ENCODE peak calls at places on chromosomes 7 and 10, in nine cellular contexts. D, S, V, O, B, H, R, U and X are unnamed samples. For H3K36me3 and H3K4me1, the result is how much of the 10 kb centered on the place peaks cover.

GRCh38 chr7:19442016-19442785 is 266.6 kb downstream of the POLR1F start:
- DNase-seq in D (no peak), S (no peak), V (peak), O (no peak), B (no peak), H (no peak), R (no peak), U (no peak), X (no peak)

GRCh38 chr10:62456611-62457101 is 82.5 kb downstream of the ZNF365 start:
- DNase-seq in D (no peak), S (no peak), V (no peak), O (peak), B (no peak), H (no peak), R (no peak), U (no peak), X (no peak)

GRCh38 chr10:18087398-18087797 is 52.8 kb upstream of the CACNB2 start:
- DNase-seq in D (no peak), S (no peak), V (no peak), O (peak), B (no peak), H (peak), R (no peak), U (peak), X (no peak)

GRCh38 chr7:67392596-67393438 is 396.2 kb downstream of the TYW1 start:
- DNase-seq in D (no peak), S (no peak), V (no peak), O (no peak), B (no peak), H (no peak), R (no peak), U (no peak), X (no peak)

GRCh38 chr10:16788125-16788524 is 29.1 kb downstream of the RSU1 start:
- DNase-seq in D (no peak), S (no peak), V (no peak), O (no peak), B (no peak), H (no peak), R (no peak), U (no peak), X (peak)

GRCh38 chr7:142628945-142629344 is 120.3 kb upstream of the PRSS1 start:
- DNase-seq in D (no peak), S (no peak), V (no peak), O (no peak), B (no peak), H (no peak), R (no peak), U (no peak), X (no peak)

GRCh38 chr10:109668137-109668536 is 255.2 kb downstream of the XPNPEP1 start:
- DNase-seq in D (no peak), S (no peak), V (no peak), O (no peak), B (no peak), H (no peak), R (no peak), U (no peak), X (no peak)

GRCh38 chr10:86066696-86067095 is 299.9 kb downstream of the GRID1 start:
- DNase-seq in D (no peak), S (peak), V (no peak), O (no peak), B (no peak), H (no peak), R (no peak), U (no peak), X (no peak)

GRCh38 chr7:2757361-2757903 is 69.4 kb downstream of the AMZ1 start:
- DNase-seq in D (peak), S (no peak), V (peak), O (peak), B (no peak), H (peak), R (no peak), U (peak), X (no peak)

GRCh38 chr10:4383683-4384082 is 442.3 kb upstream of the AKR1E2 start:
- DNase-seq in D (no peak), S (no peak), V (no peak), O (no peak), B (no peak), H (no peak), R (no peak), U (no peak), X (no peak)

GRCh38 chr7:150943453-150943814 is 34.7 kb downstream of the KCNH2 start:
- DNase-seq in D (no peak), S (peak), V (no peak), O (no peak), B (no peak), H (no peak), R (no peak), U (no peak), X (no peak)
- H3K27ac ChIP-seq in D (peak), S (no peak), V (no peak), O (no peak), B (no peak), H (no peak), R (no peak), U (no peak), X (no peak)

GRCh38 chr7:16688249-16688648 is 42.3 kb downstream of the BZW2 start:
- DNase-seq in D (no peak), S (no peak), V (no peak), O (no peak), B (no peak), H (no peak), R (no peak), U (no peak), X (no peak)

DNA sequence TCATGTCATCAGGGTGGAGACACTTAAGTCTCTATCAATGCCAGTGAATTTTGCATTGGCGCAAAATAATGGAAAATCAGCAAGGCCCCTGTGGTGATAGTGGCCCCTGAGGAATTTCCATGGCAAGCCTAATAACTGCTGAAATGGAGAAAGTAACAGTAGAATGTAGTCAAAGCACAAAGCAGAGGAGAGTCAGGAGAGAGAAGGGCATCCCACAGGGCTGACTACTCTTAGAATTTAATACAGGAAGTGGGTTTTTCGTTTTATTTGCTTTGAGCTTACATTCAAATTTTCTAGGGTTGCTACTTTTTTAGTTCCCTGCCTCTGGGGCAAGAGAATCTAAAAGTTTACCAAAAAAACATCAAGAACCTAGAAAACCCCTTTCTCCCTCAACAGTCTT is 39.0 kb downstream of the BZW2 start:
- DNase-seq in D (no peak), S (no peak), V (no peak), O (no peak), B (no peak), H (no peak), R (no peak), U (no peak), X (no peak)
- H3K36me3 ChIP-seq in D (half or more), S (under half), V (under half), O (under half), B (half or more), H (under half), R (under half), U (under half), X (under half)

GRCh38 chr7:44626620-44627019 is 20.2 kb downstream of the OGDH start:
- DNase-seq in D (no peak), S (no peak), V (no peak), O (no peak), B (no peak), H (no peak), R (no peak), U (no peak), X (no peak)

GRCh38 chr7:44622342-44623151 is 16.1 kb downstream of the OGDH start:
- DNase-seq in D (no peak), S (no peak), V (peak), O (no peak), B (no peak), H (no peak), R (no peak), U (no peak), X (no peak)

GRCh38 chr7:44618754-44619153 is 12.3 kb downstream of the OGDH start:
- DNase-seq in D (no peak), S (no peak), V (peak), O (no peak), B (no peak), H (no peak), R (no peak), U (no peak), X (no peak)

GRCh38 chr7:44625899-44626511 is 19.6 kb downstream of the OGDH start:
- DNase-seq in D (no peak), S (no peak), V (no peak), O (no peak), B (no peak), H (no peak), R (no peak), U (no peak), X (no peak)

GRCh38 chr7:44624306-44624705 is 17.9 kb downstream of the OGDH start:
- DNase-seq in D (no peak), S (no peak), V (no peak), O (no peak), B (no peak), H (no peak), R (no peak), U (no peak), X (no peak)
- H3K4me1 ChIP-seq in D (half or more), S (half or more), V (under half), O (under half), B (under half), H (under half), R (half or more), U (under half), X (half or more)

DNA sequence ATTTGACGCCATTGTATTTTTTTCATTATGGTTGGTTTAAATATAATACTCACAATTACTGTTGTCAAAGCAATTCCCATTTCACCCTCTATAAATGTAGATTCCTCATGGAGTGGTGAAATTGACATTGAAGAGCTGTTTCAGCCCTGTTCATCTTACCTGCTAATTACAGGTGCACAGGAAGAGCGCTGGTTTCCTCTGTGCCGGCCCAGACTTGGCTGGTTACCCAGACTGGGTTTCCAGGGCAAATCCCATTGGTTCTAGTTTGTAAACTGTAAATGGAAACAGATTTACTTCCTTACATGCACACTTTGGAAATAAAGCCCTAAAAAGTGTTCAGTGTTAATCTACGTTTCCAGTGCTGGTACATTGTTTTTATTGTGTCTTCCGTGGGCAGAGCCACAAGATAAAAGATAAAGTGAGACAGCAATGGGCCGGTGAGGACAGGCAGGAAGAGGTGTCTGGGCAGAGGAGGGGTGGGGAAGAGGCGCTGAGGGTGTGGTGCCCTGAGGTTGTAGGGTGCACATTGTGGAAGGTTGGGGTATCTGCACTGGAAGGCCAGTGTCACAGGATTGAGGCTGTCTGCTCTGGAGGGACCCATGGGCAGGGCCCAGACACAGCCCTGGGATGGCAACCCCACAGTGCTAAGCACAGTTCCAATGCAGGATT is 71.6 kb upstream of the ZPBP start:
- DNase-seq in D (no peak), S (no peak), V (no peak), O (no peak), B (no peak), H (no peak), R (no peak), U (no peak), X (no peak)
- H3K27ac ChIP-seq in D (no peak), S (no peak), V (no peak), O (no peak), B (no peak), H (no peak), R (no peak), U (no peak), X (no peak)

GRCh38 chr7:107194051-107194450 is 25.2 kb downstream of the HBP1 start:
- DNase-seq in D (no peak), S (no peak), V (no peak), O (no peak), B (no peak), H (no peak), R (no peak), U (no peak), X (no peak)

GRCh38 chr7:107201795-107202450 is 33.1 kb downstream of the HBP1 start:
- DNase-seq in D (peak), S (no peak), V (peak), O (peak), B (no peak), H (no peak), R (peak), U (peak), X (no peak)

DNA sequence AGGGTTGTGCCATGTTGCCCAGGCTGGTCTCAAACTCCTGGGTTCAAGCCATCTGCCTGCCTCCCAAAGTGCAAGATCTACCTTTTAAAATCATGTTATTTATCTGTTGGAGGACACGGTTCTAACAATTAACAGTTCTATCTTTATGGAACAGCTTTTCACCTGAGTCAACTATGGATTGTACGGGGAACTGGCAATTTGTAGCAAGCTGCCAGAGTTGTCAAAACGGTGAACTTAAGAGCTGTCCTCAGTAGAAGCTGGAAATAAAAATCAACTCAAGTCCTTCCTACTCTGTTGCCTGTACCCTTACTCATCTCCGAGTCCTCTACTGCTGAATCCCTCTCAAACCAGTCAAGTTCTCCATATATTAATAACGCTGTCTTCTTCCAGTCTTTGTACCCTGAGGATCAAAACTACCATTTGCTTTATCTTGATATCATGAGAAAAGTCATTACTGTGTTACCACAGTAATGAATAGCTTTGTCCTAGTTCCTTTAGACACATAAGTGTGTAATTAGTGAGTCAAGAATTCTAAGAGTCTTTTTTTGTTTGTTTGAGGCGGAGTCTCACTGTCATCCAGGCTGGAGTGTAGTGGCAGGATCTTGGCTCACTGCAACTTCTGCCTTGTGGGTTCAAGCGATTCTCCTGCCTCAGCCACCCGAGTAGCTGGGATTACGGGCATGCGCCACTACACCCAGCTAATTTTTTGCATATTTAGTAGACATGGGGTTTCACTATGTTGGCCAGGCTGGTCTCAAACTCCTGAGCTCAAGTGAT is 28.2 kb downstream of the HBP1 start:
- DNase-seq in D (no peak), S (no peak), V (no peak), O (no peak), B (no peak), H (no peak), R (no peak), U (no peak), X (no peak)
- H3K36me3 ChIP-seq in D (half or more), S (half or more), V (under half), O (under half), B (half or more), H (under half), R (under half), U (under half), X (half or more)

DNA sequence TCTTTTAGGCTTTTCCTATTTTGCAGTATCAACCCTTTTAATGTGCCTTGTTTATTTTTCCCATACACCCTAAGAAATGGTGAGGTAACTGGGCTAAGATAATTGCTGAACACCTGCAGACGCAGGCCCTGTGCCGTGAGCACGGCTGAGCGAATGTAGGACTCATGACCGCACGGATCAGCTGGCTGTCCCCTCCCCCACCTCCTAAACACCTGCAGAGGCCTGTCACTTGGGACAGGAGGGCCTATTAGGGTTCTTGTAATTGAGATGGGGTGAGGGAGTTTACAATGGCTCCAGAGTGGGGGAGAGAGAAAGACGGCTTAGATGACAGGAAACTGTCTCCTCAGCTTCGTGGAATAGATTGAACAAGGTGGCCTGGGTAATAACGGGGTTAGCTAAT is 291.7 kb upstream of the HABP2 start:
- DNase-seq in D (no peak), S (no peak), V (no peak), O (no peak), B (no peak), H (no peak), R (no peak), U (no peak), X (no peak)
- H3K4me1 ChIP-seq in D (under half), S (under half), V (under half), O (under half), B (under half), H (under half), R (under half), U (under half), X (under half)